ENCODE peak calls at places on chromosomes 11 and 22, in eight cellular contexts. G is stimulated activated CD4-positive, alpha-beta T cell treated with anti-CD3 and anti-CD28 coated beads, Interleukin-15, amount 100 ng/mL, for 1 hour; D is GM19239; T is Karpas-422; P is NCI-H1105 treated with DMSO at 0.1 percent for 48 hours; Z is EL; S is Right ventricle myocardium superior; N is NCI-H524 treated with DMSO at 0.1 percent for 48 hours. L is an unnamed sample.

GRCh38 chr22:39710380-39711117 is 140.0 kb downstream of the CACNA1I start:
- DNase-seq in G (no peak), D (no peak), T (no peak), P (no peak), Z (no peak), S (no peak), N (no peak), L (no peak)

GRCh38 chr11:28384418-28384817 is 276.2 kb downstream of the METTL15 start:
- DNase-seq in G (no peak), D (no peak), T (no peak), P (no peak), Z (peak), S (no peak), N (no peak), L (peak)

GRCh38 chr22:24270556-24271405 is at the start of gene SPECC1L:
- DNase-seq in G (peak), D (peak), T (peak), P (peak), Z (peak), S (peak), N (peak), L (peak)

GRCh38 chr22:19429950-19430889 is 1.3 kb downstream of the HIRA start:
- DNase-seq in G (peak), D (peak), T (peak), P (no peak), Z (peak), S (peak), N (no peak), L (peak)

GRCh38 chr11:75534291-75535038 is 8.7 kb upstream of the GDPD5 start:
- DNase-seq in G (no peak), D (no peak), T (no peak), P (no peak), Z (no peak), S (no peak), N (no peak), L (peak)

GRCh38 chr11:78256962-78257361 is 68.2 kb downstream of the USP35 start:
- DNase-seq in G (no peak), D (no peak), T (no peak), P (no peak), Z (peak), S (peak), N (no peak), L (no peak)

GRCh38 chr22:37235897-37236607 is 8.0 kb downstream of the RAC2 start:
- DNase-seq in G (no peak), D (no peak), T (peak), P (no peak), Z (no peak), S (no peak), N (no peak), L (no peak)

GRCh38 chr11:125167292-125167953 is 2.9 kb downstream of the PKNOX2 start:
- DNase-seq in G (no peak), D (no peak), T (no peak), P (no peak), Z (no peak), S (peak), N (no peak), L (no peak)

GRCh38 chr22:22166941-22167713 is 77.5 kb upstream of the VPREB1 start:
- DNase-seq in G (no peak), D (no peak), T (peak), P (no peak), Z (no peak), S (no peak), N (no peak), L (no peak)

GRCh38 chr11:26465270-26465669 is 106.8 kb downstream of the MUC15 start:
- DNase-seq in G (no peak), D (no peak), T (no peak), P (no peak), Z (no peak), S (no peak), N (no peak), L (peak)

GRCh38 chr11:115920087-115920461 is 415.9 kb upstream of the CADM1 start:
- DNase-seq in G (no peak), D (no peak), T (no peak), P (no peak), Z (no peak), S (no peak), N (no peak), L (no peak)

GRCh38 chr22:43474161-43475101 is 62.6 kb downstream of the MPPED1 start:
- DNase-seq in G (no peak), D (no peak), T (no peak), P (no peak), Z (no peak), S (no peak), N (no peak), L (no peak)

GRCh38 chr11:117595440-117595839 is 201.6 kb downstream of the DSCAML1 start:
- DNase-seq in G (no peak), D (no peak), T (peak), P (no peak), Z (no peak), S (no peak), N (no peak), L (no peak)

GRCh38 chr11:501001-501682 is 5.9 kb downstream of the RNH1 start:
- DNase-seq in G (no peak), D (no peak), T (no peak), P (no peak), Z (no peak), S (no peak), N (no peak), L (no peak)

GRCh38 chr22:49767355-49768062 is 60.2 kb downstream of the BRD1 start:
- DNase-seq in G (no peak), D (no peak), T (peak), P (peak), Z (peak), S (no peak), N (no peak), L (peak)

GRCh38 chr11:80722616-80723015 is 1281.8 kb upstream of the TENM4 start:
- DNase-seq in G (no peak), D (no peak), T (no peak), P (no peak), Z (no peak), S (no peak), N (no peak), L (peak)

GRCh38 chr11:71580057-71581003 is 2.3 kb downstream of the KRTAP5-11 start:
- DNase-seq in G (no peak), D (peak), T (peak), P (peak), Z (peak), S (no peak), N (no peak), L (peak)

GRCh38 chr11:14773755-14774154 is 118.3 kb downstream of the CYP2R1 start:
- DNase-seq in G (no peak), D (no peak), T (no peak), P (no peak), Z (no peak), S (no peak), N (no peak), L (no peak)

GRCh38 chr11:20368441-20368840 is 4.9 kb downstream of the HTATIP2 start:
- DNase-seq in G (no peak), D (no peak), T (no peak), P (no peak), Z (no peak), S (no peak), N (no peak), L (peak)

GRCh38 chr22:29265929-29266328 is 1.9 kb downstream of the RHBDD3 start:
- DNase-seq in G (no peak), D (no peak), T (no peak), P (no peak), Z (no peak), S (no peak), N (no peak), L (no peak)

GRCh38 chr11:61834278-61835004 is 6.3 kb downstream of the FADS2 start:
- DNase-seq in G (no peak), D (peak), T (peak), P (no peak), Z (peak), S (peak), N (no peak), L (peak)

GRCh38 chr11:9787260-9787659 is 123.4 kb downstream of the SWAP70 start:
- DNase-seq in G (no peak), D (no peak), T (no peak), P (no peak), Z (peak), S (no peak), N (no peak), L (no peak)

GRCh38 chr11:71451596-71452353 is 1.2 kb upstream of the NADSYN1 start:
- DNase-seq in G (no peak), D (no peak), T (no peak), P (peak), Z (no peak), S (peak), N (no peak), L (peak)

GRCh38 chr11:118229274-118229847 is 4.5 kb upstream of the JAML start:
- DNase-seq in G (no peak), D (no peak), T (no peak), P (no peak), Z (no peak), S (no peak), N (no peak), L (peak)

GRCh38 chr11:82995754-82996398 is 75.8 kb downstream of the RAB30 start:
- DNase-seq in G (no peak), D (no peak), T (no peak), P (no peak), Z (peak), S (peak), N (no peak), L (no peak)

L was measured in PC-3.